ENCODE peak calls at places on chromosomes 6 and 20, in five cellular contexts. One of them, this sample, is unnamed.
A peak's percentile ranks its signal among the peaks of the same experiment; 100 is the strongest.

GRCh38 chr20:44126445-44126844 is 60.5 kb downstream of the JPH2 start:
- DNase-seq in activated T-cell treated with anti-CD3 and anti-CD28 coated beads, Interleukin-2, amount 50 U/mL, for 48 hours: no peak
- DNase-seq in NCI-H2081: no peak
- DNase-seq in psoas muscle: no peak
- DNase-seq in astrocyte: no peak
- DNase-seq in this sample: no peak

GRCh38 chr6:147322299-147323162 is 118.3 kb downstream of the STXBP5 start:
- DNase-seq in activated T-cell treated with anti-CD3 and anti-CD28 coated beads, Interleukin-2, amount 50 U/mL, for 48 hours: no peak
- DNase-seq in psoas muscle: no peak
- DNase-seq in NCI-H2081: no peak
- DNase-seq in astrocyte: no peak
- DNase-seq in this sample: no peak

GRCh38 chr6:54307412-54308036 is 717 bp upstream of the TINAG start:
- DNase-seq in astrocyte: no peak
- DNase-seq in NCI-H2081: no peak
- DNase-seq in psoas muscle: no peak
- DNase-seq in activated T-cell treated with anti-CD3 and anti-CD28 coated beads, Interleukin-2, amount 50 U/mL, for 48 hours: no peak
- DNase-seq in this sample: no peak

GRCh38 chr6:2920671-2921112 is 17.6 kb upstream of the SERPINB9 start:
- DNase-seq in activated T-cell treated with anti-CD3 and anti-CD28 coated beads, Interleukin-2, amount 50 U/mL, for 48 hours: peak; percentile 14
- DNase-seq in psoas muscle: no peak
- DNase-seq in astrocyte: no peak
- DNase-seq in NCI-H2081: no peak
- DNase-seq in this sample: no peak

GRCh38 chr20:63567382-63568169 is 6.5 kb downstream of the HELZ2 start:
- DNase-seq in psoas muscle: peak; percentile 76
- DNase-seq in activated T-cell treated with anti-CD3 and anti-CD28 coated beads, Interleukin-2, amount 50 U/mL, for 48 hours: peak; percentile 75
- DNase-seq in astrocyte: no peak
- DNase-seq in NCI-H2081: no peak
- DNase-seq in this sample: no peak

GRCh38 chr6:6631526-6632276 is 43.2 kb downstream of the LY86 start:
- DNase-seq in activated T-cell treated with anti-CD3 and anti-CD28 coated beads, Interleukin-2, amount 50 U/mL, for 48 hours: no peak
- DNase-seq in psoas muscle: no peak
- DNase-seq in NCI-H2081: no peak
- DNase-seq in astrocyte: no peak
- DNase-seq in this sample: no peak

GRCh38 chr6:31293343-31293742 is 21.5 kb upstream of the HLA-C start:
- DNase-seq in NCI-H2081: no peak
- DNase-seq in psoas muscle: no peak
- DNase-seq in activated T-cell treated with anti-CD3 and anti-CD28 coated beads, Interleukin-2, amount 50 U/mL, for 48 hours: no peak
- DNase-seq in astrocyte: peak; percentile 7
- DNase-seq in this sample: no peak

GRCh38 chr6:123777554-123777953 is 26.1 kb upstream of the NKAIN2 start:
- DNase-seq in NCI-H2081: peak; percentile 71
- DNase-seq in astrocyte: no peak
- DNase-seq in activated T-cell treated with anti-CD3 and anti-CD28 coated beads, Interleukin-2, amount 50 U/mL, for 48 hours: no peak
- DNase-seq in psoas muscle: no peak
- DNase-seq in this sample: peak; percentile 41

GRCh38 chr20:36744764-36745191 is 1.1 kb downstream of the NDRG3 start:
- DNase-seq in activated T-cell treated with anti-CD3 and anti-CD28 coated beads, Interleukin-2, amount 50 U/mL, for 48 hours: no peak
- DNase-seq in psoas muscle: peak; percentile 87
- DNase-seq in astrocyte: no peak
- DNase-seq in NCI-H2081: peak; percentile 37
- DNase-seq in this sample: no peak

GRCh38 chr6:130127195-130127594 is 95.6 kb downstream of the SAMD3 start:
- DNase-seq in NCI-H2081: no peak
- DNase-seq in astrocyte: no peak
- DNase-seq in psoas muscle: no peak
- DNase-seq in activated T-cell treated with anti-CD3 and anti-CD28 coated beads, Interleukin-2, amount 50 U/mL, for 48 hours: no peak
- DNase-seq in this sample: no peak

GRCh38 chr20:57076202-57076651 is 190.2 kb downstream of the BMP7 start:
- DNase-seq in astrocyte: peak; percentile 80
- DNase-seq in activated T-cell treated with anti-CD3 and anti-CD28 coated beads, Interleukin-2, amount 50 U/mL, for 48 hours: no peak
- DNase-seq in psoas muscle: no peak
- DNase-seq in NCI-H2081: no peak
- DNase-seq in this sample: no peak

GRCh38 chr6:129748212-129748900 is 38.4 kb upstream of the ARHGAP18 start:
- DNase-seq in psoas muscle: no peak
- DNase-seq in activated T-cell treated with anti-CD3 and anti-CD28 coated beads, Interleukin-2, amount 50 U/mL, for 48 hours: peak; percentile 65
- DNase-seq in NCI-H2081: no peak
- DNase-seq in astrocyte: peak; percentile 30
- DNase-seq in this sample: no peak

This sample was measured in NCI-H1105.